ENCODE peak calls at places on chromosomes 4 and X, in seven cellular contexts. H is fibroblast of lung, I is mesendoderm, J is MM.1S, F is uterus, Y is stomach, W is astrocyte. A is an unnamed sample.

GRCh38 chr4:84952004-84952403 is 14.5 kb downstream of the WDFY3 start:
- DNase-seq in H (peak; percentile 35), I (no peak), J (no peak), F (no peak), Y (no peak), W (peak; percentile 91), A (peak; percentile 19)

GRCh38 chr4:114924311-114924710 is 189.1 kb downstream of the NDST4 start:
- DNase-seq in H (no peak), I (peak; percentile 88), J (no peak), F (no peak), Y (no peak), W (no peak), A (no peak)

GRCh38 chr4:30866444-30866843 is 146.3 kb downstream of the PCDH7 start:
- DNase-seq in H (peak; percentile 60), I (no peak), J (no peak), F (no peak), Y (no peak), W (peak; percentile 52), A (no peak)

GRCh38 chrX:23286731-23287130 is 47.9 kb upstream of the PTCHD1 start:
- DNase-seq in H (no peak), I (no peak), J (no peak), F (no peak), Y (no peak), W (no peak), A (no peak)

GRCh38 chrX:27598312-27598711 is 8.2 kb downstream of the DCAF8L2 start:
- DNase-seq in H (no peak), I (peak; percentile 84), J (no peak), F (no peak), Y (peak; percentile 31), W (peak; percentile 13), A (no peak)

GRCh38 chr4:34158883-34159282 is 2085.4 kb downstream of the ARAP2 start:
- DNase-seq in H (no peak), I (no peak), J (no peak), F (no peak), Y (no peak), W (peak; percentile 16), A (no peak)

GRCh38 chr4:123435246-123436113 is 38.9 kb downstream of the SPRY1 start:
- DNase-seq in H (no peak), I (no peak), J (no peak), F (no peak), Y (no peak), W (no peak), A (no peak)

GRCh38 chr4:169351860-169352259 is 81.1 kb upstream of the SH3RF1 start:
- DNase-seq in H (peak; percentile 90), I (no peak), J (no peak), F (peak; percentile 16), Y (peak; percentile 75), W (peak; percentile 96), A (no peak)

GRCh38 chrX:18883234-18883960 is 100.5 kb downstream of the PHKA2 start:
- DNase-seq in H (no peak), I (peak; percentile 86), J (no peak), F (no peak), Y (peak; percentile 36), W (no peak), A (no peak)

GRCh38 chr4:65880594-65880993 is 210.3 kb upstream of the EPHA5 start:
- DNase-seq in H (no peak), I (no peak), J (no peak), F (no peak), Y (no peak), W (no peak), A (no peak)

GRCh38 chr4:61555789-61556188 is 355.7 kb downstream of the ADGRL3 start:
- DNase-seq in H (peak; percentile 58), I (peak; percentile 89), J (no peak), F (no peak), Y (peak; percentile 40), W (peak; percentile 84), A (no peak)

GRCh38 chrX:118548831-118549230 is 53.2 kb downstream of the DOCK11 start:
- DNase-seq in H (no peak), I (no peak), J (no peak), F (no peak), Y (no peak), W (no peak), A (no peak)

GRCh38 chr4:8215001-8215427 is 15.9 kb downstream of the SH3TC1 start:
- DNase-seq in H (peak; percentile 90), I (peak; percentile 27), J (no peak), F (peak; percentile 50), Y (peak; percentile 73), W (peak; percentile 63), A (no peak)

GRCh38 chr4:18020145-18020670 is 1.3 kb downstream of the LCORL start:
- DNase-seq in H (peak; percentile 20), I (peak; percentile 16), J (peak; percentile 30), F (no peak), Y (no peak), W (no peak), A (no peak)

GRCh38 chrX:55109304-55109703 is 20.5 kb downstream of the PAGE2 start:
- DNase-seq in H (no peak), I (peak; percentile 20), J (no peak), F (no peak), Y (no peak), W (no peak), A (no peak)

GRCh38 chr4:124144302-124144701 is 568.2 kb downstream of the ANKRD50 start:
- DNase-seq in H (no peak), I (no peak), J (no peak), F (peak; percentile 18), Y (no peak), W (peak; percentile 77), A (no peak)

GRCh38 chr4:153154010-153154975 is 50.0 kb upstream of the TRIM2 start:
- DNase-seq in H (peak; percentile 63), I (no peak), J (no peak), F (no peak), Y (peak; percentile 29), W (peak; percentile 37), A (no peak)

GRCh38 chrX:41145920-41146608 is 60.8 kb downstream of the USP9X start:
- DNase-seq in H (peak; percentile 89), I (no peak), J (no peak), F (no peak), Y (no peak), W (peak; percentile 91), A (peak; percentile 30)

GRCh38 chr4:179626687-179627086 is 2184.4 kb upstream of the AGA start:
- DNase-seq in H (no peak), I (peak; percentile 71), J (no peak), F (no peak), Y (no peak), W (no peak), A (no peak)

GRCh38 chr4:1209821-1210220 is 37.4 kb upstream of the SPON2 start:
- DNase-seq in H (peak; percentile 94), I (no peak), J (no peak), F (peak; percentile 90), Y (peak; percentile 52), W (peak; percentile 74), A (peak; percentile 51)

DNA sequence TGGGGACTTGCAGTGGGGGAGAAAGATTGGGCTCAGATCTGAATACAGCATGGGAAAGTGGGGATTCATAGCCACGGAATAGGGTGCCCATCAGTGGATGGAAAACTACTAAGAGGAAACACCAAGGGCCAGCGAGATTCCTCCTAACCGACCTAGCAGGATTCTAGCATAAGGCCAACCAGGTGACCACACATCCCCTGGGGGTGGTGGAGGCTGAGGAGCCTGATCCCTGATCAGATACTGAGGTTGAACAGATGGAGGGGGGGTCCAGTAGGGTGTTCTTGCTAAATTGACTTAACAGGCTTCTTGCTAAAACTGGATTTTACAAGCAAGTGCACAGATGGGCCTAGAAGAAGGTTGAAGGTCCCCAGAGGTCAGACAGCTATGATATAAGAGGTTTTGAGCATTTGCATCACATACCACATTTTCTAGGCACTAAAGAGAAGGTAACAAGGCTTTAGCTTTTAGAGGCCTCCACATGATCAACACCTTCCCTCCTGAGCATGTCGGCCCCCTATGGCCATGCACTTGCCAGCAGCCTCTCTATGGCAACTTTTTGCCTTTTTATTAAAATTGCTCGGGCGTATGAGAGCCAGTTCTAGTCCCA is 69.1 kb upstream of the PUDP start:
- DNase-seq in H (no peak), I (no peak), J (no peak), F (no peak), Y (no peak), W (no peak), A (no peak)
- H3K27ac ChIP-seq in H (no peak overlapping the region), I (no peak overlapping the region), J (no peak overlapping the region), F (no peak overlapping the region), Y (no peak overlapping the region), W (no peak overlapping the region), A (no peak overlapping the region)

DNA sequence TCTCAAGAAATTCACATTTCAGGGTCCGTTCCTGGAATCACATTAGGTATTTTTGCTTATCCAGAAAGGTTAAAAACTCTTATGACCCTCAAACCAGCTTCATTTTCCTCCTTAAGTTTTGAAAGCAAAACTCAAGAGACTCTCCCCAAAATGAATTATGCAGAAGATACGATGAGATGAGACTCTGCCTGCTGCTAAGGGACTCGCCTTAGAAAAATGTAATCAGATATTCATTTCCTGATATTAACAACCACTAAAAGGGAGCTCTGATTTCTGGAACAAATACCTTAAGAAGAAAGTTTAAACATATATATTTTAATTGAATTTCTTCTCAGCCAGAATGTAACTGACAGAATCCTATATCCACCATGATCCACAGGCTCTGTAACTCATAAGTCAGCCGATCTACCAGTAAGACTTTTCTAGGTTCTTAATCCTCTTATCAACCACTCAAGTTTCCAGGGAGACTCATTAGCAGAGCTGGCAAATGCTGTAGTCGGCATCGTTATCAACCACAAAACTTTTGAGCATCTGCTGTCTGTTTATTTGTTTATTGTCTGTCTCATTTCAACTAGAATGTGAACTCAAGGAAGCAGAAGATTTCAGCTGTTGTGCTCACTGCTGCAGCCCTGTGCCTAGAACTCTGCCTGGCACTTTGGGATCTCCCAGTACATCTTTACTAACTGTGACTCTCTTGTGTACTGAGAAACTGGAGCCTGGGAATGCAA is 112.5 kb downstream of the LDB2 start:
- DNase-seq in H (peak; percentile 27), I (peak; percentile 87), J (no peak), F (no peak), Y (no peak), W (peak; percentile 87), A (peak; percentile 66)
- H3K4me1 ChIP-seq in H (peaks cover 9% of the 10 kb centered on the region), I (peaks cover 23% of the 10 kb centered on the region), J (no peaks in the 10 kb centered on the region), F (no peaks in the 10 kb centered on the region), Y (no peaks in the 10 kb centered on the region), W (peaks cover 6% of the 10 kb centered on the region), A (peaks cover 60% of the 10 kb centered on the region)

GRCh38 chr4:6568148-6568547 is 6.8 kb upstream of the MAN2B2 start:
- DNase-seq in H (no peak), I (no peak), J (no peak), F (no peak), Y (no peak), W (no peak), A (no peak)
- H3K27me3 ChIP-seq in H (peaks cover 19% of the 10 kb centered on the region), I (peaks cover 7% of the 10 kb centered on the region), J (peaks cover 55% of the 10 kb centered on the region), F (peaks cover 8% of the 10 kb centered on the region), Y (peaks cover 33% of the 10 kb centered on the region), W (peaks cover 17% of the 10 kb centered on the region), A (peaks cover 8% of the 10 kb centered on the region)

GRCh38 chr4:119106036-119107000 is 29.3 kb upstream of the MYOZ2 start:
- DNase-seq in H (no peak), I (no peak), J (no peak), F (no peak), Y (no peak), W (no peak), A (no peak)
- H3K27ac ChIP-seq in H (no peak overlapping the region), I (no peak overlapping the region), J (no peak overlapping the region), F (peak overlapping the region; percentile 9), Y (peak overlapping the region; percentile 20), W (no peak overlapping the region), A (no peak overlapping the region)

A was measured in SJSA1.